ENCODE peak calls at places on chromosome 3, in eight cellular contexts. L is stomach, V is K562, O is suprapubic skin, F is A549, W is HepG2, N is ovary, U is H1. A is an unnamed sample.
A peak's percentile ranks its signal among the peaks of the same experiment; 100 is the strongest.

GRCh38 chr3:69143605-69144004 is 21.2 kb upstream of the LMOD3 start:
- DNase-seq in L (no peak), V (peak; percentile 9), O (no peak), F (peak; percentile 31), W (no peak), N (no peak), U (no peak), A (no peak)

GRCh38 chr3:16633948-16634347 is 28.7 kb upstream of the DAZL start:
- DNase-seq in L (no peak), V (no peak), O (no peak), F (no peak), W (no peak), N (no peak), U (no peak), A (no peak)

GRCh38 chr3:131535596-131535995 is 32.8 kb upstream of the MRPL3 start:
- DNase-seq in L (no peak), V (no peak), O (no peak), F (no peak), W (no peak), N (no peak), U (no peak), A (no peak)

GRCh38 chr3:42055291-42055690 is 35.9 kb upstream of the TRAK1 start:
- DNase-seq in L (no peak), V (no peak), O (no peak), F (no peak), W (peak; percentile 81), N (no peak), U (no peak), A (no peak)

GRCh38 chr3:178320481-178321352 is 215.5 kb upstream of the KCNMB2 start:
- DNase-seq in L (peak; percentile 31), V (no peak), O (no peak), F (no peak), W (no peak), N (peak; percentile 47), U (no peak), A (no peak)

GRCh38 chr3:13013994-13014754 is 59.1 kb downstream of the IQSEC1 start:
- DNase-seq in L (no peak), V (no peak), O (no peak), F (no peak), W (no peak), N (no peak), U (no peak), A (no peak)

GRCh38 chr3:72336821-72337479 is 511.3 kb downstream of the SHQ1 start:
- DNase-seq in L (peak; percentile 79), V (peak; percentile 80), O (peak; percentile 90), F (no peak), W (no peak), N (peak; percentile 67), U (peak; percentile 70), A (peak; percentile 71)

GRCh38 chr3:194270627-194271458 is 80.3 kb downstream of the CPN2 start:
- DNase-seq in L (peak; percentile 63), V (no peak), O (peak; percentile 90), F (no peak), W (peak; percentile 43), N (peak; percentile 84), U (no peak), A (peak; percentile 78)

GRCh38 chr3:73361591-73361990 is 263.1 kb downstream of the PDZRN3 start:
- DNase-seq in L (no peak), V (no peak), O (no peak), F (no peak), W (no peak), N (no peak), U (no peak), A (no peak)

GRCh38 chr3:31934866-31935265 is 46.2 kb downstream of the OSBPL10 start:
- DNase-seq in L (no peak), V (no peak), O (no peak), F (no peak), W (no peak), N (no peak), U (no peak), A (no peak)

GRCh38 chr3:10479311-10479710 is 26.1 kb downstream of the ATP2B2 start:
- DNase-seq in L (no peak), V (no peak), O (no peak), F (no peak), W (no peak), N (no peak), U (no peak), A (no peak)
- TF ChIP-seq POLR2A in L (no peak), V (no peak), O (no peak), F (no peak), W (no peak), N (no peak), U (no peak), A (no peak)

DNA sequence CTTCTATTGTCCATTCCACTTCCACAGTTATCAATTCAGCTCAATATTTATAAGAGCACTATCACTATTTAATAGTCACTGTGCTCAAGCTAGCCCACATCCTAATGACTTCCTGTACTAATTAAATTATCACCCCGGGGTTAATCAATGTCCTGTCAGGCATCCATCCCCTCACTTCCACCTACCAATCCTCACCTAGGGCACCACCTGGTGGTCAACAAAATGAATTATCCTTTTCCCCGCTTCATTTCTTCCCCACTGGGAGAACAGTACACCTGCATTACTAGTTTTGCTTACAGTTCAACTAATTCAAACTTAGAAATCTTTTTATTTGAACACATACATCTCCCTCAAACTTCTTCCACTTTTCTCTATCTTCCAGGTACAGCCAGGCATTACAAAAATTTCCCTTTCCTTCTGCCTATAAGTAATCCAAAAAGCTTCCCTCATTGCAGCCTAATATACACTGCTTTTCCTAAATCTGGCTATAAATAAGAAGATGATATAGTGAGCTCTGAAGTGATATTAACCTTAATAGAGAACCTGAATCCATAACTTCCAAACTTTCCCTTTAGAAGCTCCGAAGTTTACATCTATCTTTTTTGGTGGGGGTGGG is 68.5 kb downstream of the TMCC1 start:
- DNase-seq in L (no peak), V (peak; percentile 60), O (no peak), F (peak; percentile 69), W (peak; percentile 62), N (no peak), U (peak; percentile 61), A (no peak)
- TF ChIP-seq EP300 in L (no peak), V (no peak), O (no peak), F (no peak), W (no peak), N (no peak), U (no peak), A (no peak)

DNA sequence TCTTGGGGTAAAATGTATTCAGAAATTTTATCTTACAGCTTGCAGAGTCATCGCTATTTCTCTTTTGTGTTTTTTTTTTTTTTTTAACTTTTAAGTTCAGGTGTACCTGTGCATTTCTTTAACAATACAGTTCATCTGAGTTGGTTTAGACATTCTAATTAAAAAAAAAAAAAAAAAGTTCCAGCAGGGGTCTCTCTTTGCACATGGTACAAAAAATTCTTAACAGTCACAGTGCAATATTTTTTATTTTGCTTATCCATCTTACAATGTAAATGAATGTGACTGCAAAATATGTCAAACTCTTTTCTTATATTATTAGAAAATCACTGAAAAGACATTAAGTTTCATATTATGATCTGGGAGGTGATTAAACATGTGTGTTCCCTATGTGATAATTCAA is 47.5 kb upstream of the SLC9A9 start:
- DNase-seq in L (no peak), V (no peak), O (no peak), F (no peak), W (no peak), N (no peak), U (no peak), A (no peak)
- TF ChIP-seq CTCF in L (no peak), V (peak; percentile 48), O (no peak), F (peak; percentile 48), W (no peak), N (no peak), U (no peak), A (no peak)

GRCh38 chr3:127590282-127590592 is 296 bp downstream of the TPRA1 start:
- DNase-seq in L (no peak), V (peak; percentile 47), O (no peak), F (no peak), W (no peak), N (no peak), U (no peak), A (no peak)

GRCh38 chr3:127587876-127588275 is 2.7 kb downstream of the TPRA1 start:
- DNase-seq in L (no peak), V (no peak), O (no peak), F (no peak), W (no peak), N (no peak), U (no peak), A (no peak)

GRCh38 chr3:127589600-127590281 is 792 bp downstream of the TPRA1 start:
- DNase-seq in L (no peak), V (peak; percentile 20), O (no peak), F (no peak), W (no peak), N (peak; percentile 61), U (peak; percentile 61), A (no peak)

GRCh38 chr3:127590593-127591477 is at the start of gene TPRA1:
- DNase-seq in L (peak; percentile 89), V (peak; percentile 85), O (peak; percentile 96), F (peak; percentile 96), W (peak; percentile 98), N (peak; percentile 89), U (peak; percentile 89), A (peak; percentile 81)

GRCh38 chr3:127588675-127589577 is 1.6 kb downstream of the TPRA1 start:
- DNase-seq in L (no peak), V (peak; percentile 27), O (no peak), F (no peak), W (peak; percentile 23), N (no peak), U (no peak), A (no peak)
- TF ChIP-seq POLR2A in L (no peak), V (no peak), O (no peak), F (no peak), W (no peak), N (no peak), U (no peak), A (no peak)

GRCh38 chr3:105401691-105402149 is 35.0 kb downstream of the ALCAM start:
- DNase-seq in L (no peak), V (no peak), O (no peak), F (peak; percentile 68), W (no peak), N (no peak), U (no peak), A (no peak)
- TF ChIP-seq EP300 in L (no peak), V (no peak), O (no peak), F (no peak), W (no peak), N (no peak), U (no peak), A (no peak)

GRCh38 chr3:188179006-188179966 is 25.3 kb downstream of the LPP start:
- DNase-seq in L (no peak), V (no peak), O (no peak), F (no peak), W (no peak), N (no peak), U (no peak), A (peak; percentile 68)
- TF ChIP-seq CTCF in L (no peak), V (no peak), O (no peak), F (no peak), W (no peak), N (no peak), U (no peak), A (no peak)

DNA sequence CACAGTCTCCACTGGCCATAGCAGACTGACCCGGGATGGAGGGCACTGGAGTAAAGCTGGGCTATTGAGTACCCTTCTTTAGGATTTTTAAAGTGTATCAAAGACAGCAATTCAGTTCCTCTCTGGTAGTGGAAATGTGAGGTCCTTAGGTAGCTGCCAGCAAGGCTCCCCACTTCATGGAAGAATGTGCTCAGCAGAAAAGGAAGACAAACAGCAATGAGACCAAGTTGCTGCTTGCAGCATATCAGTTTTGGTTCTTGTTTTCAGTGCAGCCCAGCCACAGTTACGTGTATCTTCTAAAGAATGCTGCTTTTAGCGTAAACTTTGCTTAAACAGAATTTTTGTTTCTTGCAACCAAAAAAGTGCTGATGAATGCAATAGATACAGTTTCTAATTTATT is 374.0 kb upstream of the CBLB start:
- DNase-seq in L (no peak), V (no peak), O (no peak), F (no peak), W (no peak), N (no peak), U (no peak), A (no peak)
- TF ChIP-seq POLR2A in L (no peak), V (no peak), O (no peak), F (no peak), W (no peak), N (no peak), U (no peak), A (no peak)

A was measured in tibial nerve.